ENCODE peak calls at places on chromosomes 4 and X, in nine cellular contexts. L is body of pancreas, O is cardiac muscle cell, V is fibroblast of lung, Y is mucosa of descending colon, Q is ovary, E is epithelial cell of esophagus, U is AG09309, H is neural progenitor cell. A is an unnamed sample.

GRCh38 chr4:52751349-52751911 is at the start of gene ERVMER34-1:
- DNase-seq in U (no peak), E (peak), L (peak), Y (peak), O (peak), V (peak), Q (peak), H (peak), A (no peak)

GRCh38 chrX:38249965-38250364 is 29.3 kb upstream of the SRPX start:
- DNase-seq in H (no peak), U (no peak), Q (no peak), V (peak), L (no peak), O (no peak), E (no peak), Y (no peak), A (no peak)

GRCh38 chr4:110516106-110516922 is 40.4 kb downstream of the ENPEP start:
- DNase-seq in U (no peak), Y (peak), H (peak), L (peak), O (peak), E (peak), Q (peak), V (peak), A (no peak)

GRCh38 chrX:145502670-145503069 is 255.4 kb downstream of the SPANXN1 start:
- DNase-seq in H (no peak), E (no peak), L (no peak), O (no peak), U (no peak), Y (no peak), Q (no peak), V (no peak), A (no peak)

GRCh38 chr4:33911951-33912350 is 2332.4 kb downstream of the ARAP2 start:
- DNase-seq in L (no peak), U (no peak), Q (no peak), V (no peak), O (no peak), H (no peak), Y (no peak), E (peak), A (no peak)

GRCh38 chr4:177573487-177573886 is 131.2 kb upstream of the AGA start:
- DNase-seq in L (no peak), U (peak), H (no peak), O (no peak), Q (no peak), Y (no peak), E (peak), V (peak), A (no peak)

GRCh38 chrX:106035064-106035463 is 3.5 kb downstream of the SERPINA7 start:
- DNase-seq in L (no peak), Q (no peak), U (no peak), H (peak), V (no peak), Y (no peak), E (peak), O (peak), A (no peak)

GRCh38 chr4:54495091-54495490 is 162.7 kb upstream of the KIT start:
- DNase-seq in U (no peak), Y (no peak), O (no peak), H (peak), V (no peak), E (peak), Q (no peak), L (no peak), A (no peak)

GRCh38 chrX:134718329-134719317 is 60.4 kb upstream of the PLAC1 start:
- DNase-seq in E (peak), O (no peak), U (peak), Y (peak), V (peak), Q (peak), H (no peak), L (peak), A (no peak)

GRCh38 chr4:165207016-165207430 is 338 bp upstream of the KLHL2 start:
- DNase-seq in V (peak), O (no peak), Q (no peak), U (no peak), L (peak), E (peak), H (peak), Y (no peak), A (no peak)

GRCh38 chrX:12013220-12013619 is 125.1 kb upstream of the FRMPD4 start:
- DNase-seq in Q (no peak), L (no peak), O (no peak), H (no peak), Y (no peak), V (peak), U (no peak), E (peak), A (no peak)

GRCh38 chr4:4694296-4694772 is 152.5 kb upstream of the STX18 start:
- DNase-seq in O (peak), Q (peak), V (peak), E (no peak), U (no peak), Y (no peak), H (peak), L (peak), A (no peak)

GRCh38 chr4:66169341-66169740 is 499.1 kb upstream of the EPHA5 start:
- DNase-seq in O (peak), H (peak), E (peak), L (no peak), U (no peak), Q (no peak), V (no peak), Y (no peak), A (no peak)

GRCh38 chr4:150648123-150648522 is 66.2 kb downstream of the MAB21L2 start:
- DNase-seq in Q (no peak), O (no peak), Y (no peak), L (no peak), V (no peak), E (no peak), H (no peak), U (no peak), A (no peak)

GRCh38 chr4:687975-688694 is 816 bp downstream of the SLC49A3 start:
- DNase-seq in Y (peak), O (no peak), H (no peak), Q (no peak), U (no peak), E (peak), L (peak), V (no peak), A (no peak)

DNA sequence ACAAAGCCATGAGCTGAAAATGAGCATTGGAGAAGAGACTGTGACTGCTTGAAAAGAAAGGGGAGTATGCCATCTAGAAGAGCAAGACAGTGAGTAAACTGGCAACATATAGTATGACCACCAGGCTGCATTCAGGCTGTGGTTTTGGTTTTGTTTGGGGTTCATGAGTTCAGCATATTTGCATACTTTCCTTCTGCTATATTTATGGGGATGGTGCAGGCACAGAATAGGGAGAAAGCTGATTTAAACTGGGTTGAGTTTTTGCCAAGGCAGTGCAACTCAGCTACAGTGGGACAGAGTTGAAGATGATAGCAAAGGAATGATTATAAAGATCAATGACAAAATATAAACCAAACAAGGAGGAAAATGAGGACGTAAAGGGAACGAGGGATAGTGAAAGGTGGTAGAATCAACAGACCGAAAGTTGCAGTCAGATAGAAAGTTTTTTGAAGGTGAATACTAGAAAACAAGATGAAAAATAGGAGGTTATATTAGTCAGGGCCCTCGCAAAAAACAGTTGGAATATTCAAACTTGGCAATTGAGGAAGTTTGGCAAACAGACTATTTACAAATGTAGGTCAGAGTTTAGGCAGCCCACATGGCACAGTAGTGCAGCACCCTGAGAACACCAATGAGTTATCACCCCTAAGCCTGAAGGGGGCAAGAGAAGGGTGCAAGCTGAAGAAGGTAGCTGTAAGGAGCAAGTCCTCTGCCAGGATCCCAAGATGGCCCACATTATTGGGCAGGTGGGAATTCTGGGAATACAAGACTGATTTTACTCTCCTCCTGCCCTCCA is 114.8 kb upstream of the MAP9 start:
- DNase-seq in H (no peak), L (no peak), V (peak), E (no peak), Q (no peak), Y (no peak), O (no peak), U (no peak), A (no peak)
- TF ChIP-seq CTCF in H (no peak), L (no peak), V (no peak), E (no peak), Q (no peak), Y (no peak), O (no peak), U (no peak), A (no peak)

GRCh38 chrX:153398275-153398960 is 2.7 kb downstream of the PNMA6E start:
- DNase-seq in Y (no peak), L (no peak), Q (no peak), U (no peak), H (no peak), E (no peak), O (no peak), V (no peak), A (no peak)

GRCh38 chrX:153396320-153397195 is 4.6 kb downstream of the PNMA6E start:
- DNase-seq in Y (no peak), Q (no peak), O (no peak), U (no peak), L (no peak), V (no peak), E (no peak), H (no peak), A (no peak)

GRCh38 chrX:153401133-153401764 is at the start of gene PNMA6E:
- DNase-seq in U (no peak), E (no peak), V (no peak), L (no peak), Q (no peak), H (no peak), O (no peak), Y (no peak), A (no peak)

GRCh38 chrX:153397256-153397960 is 3.7 kb downstream of the PNMA6E start:
- DNase-seq in H (no peak), L (no peak), E (no peak), V (no peak), U (no peak), Y (no peak), O (no peak), Q (no peak), A (no peak)

GRCh38 chrX:153400146-153401132 is 711 bp downstream of the PNMA6E start:
- DNase-seq in O (peak), Y (peak), E (no peak), Q (no peak), L (no peak), U (no peak), V (no peak), H (peak), A (no peak)
- TF ChIP-seq CTCF in O (peak), Y (no peak), E (peak), Q (no peak), L (peak), U (peak), V (peak), H (peak), A (peak)

GRCh38 chr4:72552447-72552846 is 16.6 kb downstream of the ADAMTS3 start:
- DNase-seq in Q (no peak), H (no peak), U (no peak), V (no peak), E (no peak), O (no peak), L (no peak), Y (no peak), A (no peak)
- TF ChIP-seq CTCF in Q (no peak), H (no peak), U (no peak), V (no peak), E (no peak), O (no peak), L (no peak), Y (no peak), A (no peak)

GRCh38 chr4:39029752-39030694 is 2.2 kb downstream of the TMEM156 start:
- DNase-seq in O (no peak), H (no peak), E (no peak), L (no peak), U (no peak), V (no peak), Q (no peak), Y (no peak), A (no peak)
- TF ChIP-seq CTCF in O (no peak), H (no peak), E (no peak), L (no peak), U (no peak), V (no peak), Q (no peak), Y (no peak), A (no peak)

DNA sequence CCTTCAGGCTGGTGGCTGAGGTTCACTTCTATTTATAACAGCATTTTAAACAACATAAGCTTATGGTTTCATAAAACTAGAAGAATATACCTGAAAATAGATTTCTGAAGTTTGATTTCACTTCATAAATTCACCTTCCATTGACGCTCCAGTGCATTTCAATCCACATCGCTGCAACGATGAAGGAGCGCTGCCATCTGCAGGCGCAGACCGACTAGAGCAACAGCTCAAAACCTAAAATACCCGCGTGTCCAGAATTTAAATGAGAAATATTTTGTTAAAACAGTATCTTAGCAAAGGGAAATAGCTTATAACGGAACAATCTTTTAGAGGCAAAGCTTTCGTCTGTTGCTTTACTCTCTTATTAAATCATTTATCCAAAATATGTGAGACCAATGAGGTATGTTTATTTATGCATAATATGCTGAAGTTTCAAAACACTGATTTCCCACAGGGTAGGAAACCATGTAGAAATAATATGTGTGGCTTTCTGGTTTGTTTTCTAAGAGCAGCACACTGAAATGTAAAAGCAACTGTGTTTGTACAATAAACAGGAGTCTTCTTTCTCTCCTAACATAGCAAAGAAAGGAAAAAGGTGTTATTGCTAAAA is 816.4 kb upstream of the FRG1 start:
- DNase-seq in L (no peak), E (peak), Q (no peak), U (peak), O (peak), Y (peak), H (peak), V (peak), A (no peak)
- TF ChIP-seq CTCF in L (peak), E (peak), Q (no peak), U (peak), O (peak), Y (no peak), H (peak), V (peak), A (peak)

A was measured in osteocyte.